ENCODE peak calls at places on chromosomes 16 and 17, in four cellular contexts. One of them, this sample, is unnamed. For H3K9me3, the result is how much of the 10 kb centered on the place peaks cover.

GRCh38 chr17:49003557-49004511 is 6.6 kb downstream of the IGF2BP1 start:
- DNase-seq in IMR-90: peak
- DNase-seq in CD8-positive, alpha-beta memory T cell: no peak
- DNase-seq in fibroblast of lung: peak
- DNase-seq in this sample: peak

GRCh38 chr16:74744566-74744965 is 30.1 kb downstream of the FA2H start:
- DNase-seq in CD8-positive, alpha-beta memory T cell: no peak
- DNase-seq in IMR-90: no peak
- DNase-seq in fibroblast of lung: no peak
- DNase-seq in this sample: no peak

GRCh38 chr17:6508519-6509294 is 47.6 kb downstream of the PITPNM3 start:
- DNase-seq in fibroblast of lung: no peak
- DNase-seq in IMR-90: no peak
- DNase-seq in CD8-positive, alpha-beta memory T cell: no peak
- DNase-seq in this sample: no peak

GRCh38 chr17:65173284-65173793 is 36.2 kb downstream of the RGS9 start:
- DNase-seq in CD8-positive, alpha-beta memory T cell: peak
- DNase-seq in IMR-90: peak
- DNase-seq in fibroblast of lung: peak
- DNase-seq in this sample: peak

GRCh38 chr16:2821483-2822157 is 4.6 kb downstream of the PRSS21 start:
- DNase-seq in IMR-90: no peak
- DNase-seq in fibroblast of lung: no peak
- DNase-seq in CD8-positive, alpha-beta memory T cell: no peak
- DNase-seq in this sample: no peak

GRCh38 chr16:31385680-31386079 is 7.5 kb upstream of the ITGAD start:
- DNase-seq in CD8-positive, alpha-beta memory T cell: no peak
- DNase-seq in IMR-90: no peak
- DNase-seq in fibroblast of lung: no peak
- DNase-seq in this sample: no peak

GRCh38 chr17:41739661-41740352 is 5.4 kb upstream of the HAP1 start:
- DNase-seq in fibroblast of lung: peak
- DNase-seq in IMR-90: peak
- DNase-seq in CD8-positive, alpha-beta memory T cell: no peak
- DNase-seq in this sample: peak

GRCh38 chr16:84061236-84061830 is 18.7 kb upstream of the SLC38A8 start:
- DNase-seq in fibroblast of lung: no peak
- DNase-seq in CD8-positive, alpha-beta memory T cell: no peak
- DNase-seq in IMR-90: no peak
- DNase-seq in this sample: no peak

GRCh38 chr17:75268931-75269330 is 2.1 kb downstream of the MIF4GD start:
- DNase-seq in IMR-90: no peak
- DNase-seq in CD8-positive, alpha-beta memory T cell: no peak
- DNase-seq in fibroblast of lung: no peak
- DNase-seq in this sample: no peak

GRCh38 chr17:76383645-76384221 is 676 bp upstream of the SPHK1 start:
- DNase-seq in CD8-positive, alpha-beta memory T cell: peak
- DNase-seq in fibroblast of lung: peak
- DNase-seq in IMR-90: peak
- DNase-seq in this sample: peak

GRCh38 chr16:54006693-54007092 is 279.9 kb downstream of the IRX3 start:
- DNase-seq in fibroblast of lung: peak
- DNase-seq in CD8-positive, alpha-beta memory T cell: no peak
- DNase-seq in IMR-90: peak
- DNase-seq in this sample: no peak

GRCh38 chr17:27860971-27861669 is 32.0 kb downstream of the LYRM9 start:
- DNase-seq in fibroblast of lung: no peak
- DNase-seq in IMR-90: no peak
- DNase-seq in CD8-positive, alpha-beta memory T cell: no peak
- DNase-seq in this sample: no peak

GRCh38 chr16:56252835-56253234 is 61.5 kb downstream of the GNAO1 start:
- DNase-seq in CD8-positive, alpha-beta memory T cell: no peak
- DNase-seq in fibroblast of lung: no peak
- DNase-seq in IMR-90: peak
- DNase-seq in this sample: no peak

GRCh38 chr17:35341465-35341992 is 31.9 kb downstream of the SLFN11 start:
- DNase-seq in CD8-positive, alpha-beta memory T cell: peak
- DNase-seq in fibroblast of lung: no peak
- DNase-seq in IMR-90: no peak
- DNase-seq in this sample: no peak

GRCh38 chr16:17246974-17247718 is 223.6 kb downstream of the XYLT1 start:
- DNase-seq in IMR-90: no peak
- DNase-seq in fibroblast of lung: no peak
- DNase-seq in CD8-positive, alpha-beta memory T cell: no peak
- DNase-seq in this sample: no peak

GRCh38 chr16:50547944-50548658 is at the start of gene NKD1:
- DNase-seq in CD8-positive, alpha-beta memory T cell: peak
- DNase-seq in fibroblast of lung: peak
- DNase-seq in IMR-90: peak
- DNase-seq in this sample: peak

GRCh38 chr17:58332720-58333395 is 4.3 kb upstream of the TSPOAP1 start:
- DNase-seq in IMR-90: no peak
- DNase-seq in CD8-positive, alpha-beta memory T cell: peak
- DNase-seq in fibroblast of lung: no peak
- DNase-seq in this sample: no peak

GRCh38 chr17:82016875-82017459 is 5.7 kb downstream of the CENPX start:
- DNase-seq in CD8-positive, alpha-beta memory T cell: no peak
- DNase-seq in IMR-90: no peak
- DNase-seq in fibroblast of lung: no peak
- DNase-seq in this sample: no peak

GRCh38 chr16:61596648-61597047 is 439.6 kb downstream of the CDH8 start:
- DNase-seq in fibroblast of lung: no peak
- DNase-seq in IMR-90: no peak
- DNase-seq in CD8-positive, alpha-beta memory T cell: no peak
- DNase-seq in this sample: no peak

GRCh38 chr17:864315-864714 is 82.2 kb downstream of the MRM3 start:
- DNase-seq in CD8-positive, alpha-beta memory T cell: no peak
- DNase-seq in fibroblast of lung: no peak
- DNase-seq in IMR-90: no peak
- DNase-seq in this sample: no peak

GRCh38 chr17:38693700-38694329 is 11.3 kb upstream of the MLLT6 start:
- DNase-seq in fibroblast of lung: peak
- DNase-seq in IMR-90: peak
- DNase-seq in CD8-positive, alpha-beta memory T cell: no peak
- DNase-seq in this sample: peak

GRCh38 chr17:5526821-5527598 is 40.6 kb downstream of the MIS12 start:
- DNase-seq in CD8-positive, alpha-beta memory T cell: no peak
- DNase-seq in fibroblast of lung: peak
- DNase-seq in IMR-90: peak
- DNase-seq in this sample: peak

GRCh38 chr17:69434164-69434579 is 19.7 kb downstream of the MAP2K6 start:
- DNase-seq in IMR-90: peak
- DNase-seq in fibroblast of lung: peak
- DNase-seq in CD8-positive, alpha-beta memory T cell: no peak
- DNase-seq in this sample: peak

GRCh38 chr17:81471804-81472456 is 40.7 kb downstream of the ACTG1 start:
- DNase-seq in IMR-90: no peak
- DNase-seq in fibroblast of lung: peak
- DNase-seq in CD8-positive, alpha-beta memory T cell: no peak
- DNase-seq in this sample: no peak

GRCh38 chr16:84068783-84069464 is 26.3 kb upstream of the SLC38A8 start:
- DNase-seq in CD8-positive, alpha-beta memory T cell: no peak
- DNase-seq in IMR-90: no peak
- DNase-seq in fibroblast of lung: no peak
- DNase-seq in this sample: no peak

GRCh38 chr17:72878975-72879660 is 213.4 kb downstream of the SLC39A11 start:
- DNase-seq in IMR-90: no peak
- DNase-seq in CD8-positive, alpha-beta memory T cell: no peak
- DNase-seq in fibroblast of lung: no peak
- DNase-seq in this sample: no peak

GRCh38 chr16:86089341-86089900 is 190.5 kb downstream of the IRF8 start:
- DNase-seq in CD8-positive, alpha-beta memory T cell: no peak
- DNase-seq in IMR-90: no peak
- DNase-seq in fibroblast of lung: no peak
- DNase-seq in this sample: no peak

GRCh38 chr17:73561066-73561465 is 83.2 kb downstream of the SDK2 start:
- DNase-seq in fibroblast of lung: no peak
- DNase-seq in CD8-positive, alpha-beta memory T cell: no peak
- DNase-seq in IMR-90: no peak
- DNase-seq in this sample: no peak

GRCh38 chr17:18772471-18772870 is 8.5 kb upstream of the TVP23B start:
- DNase-seq in IMR-90: no peak
- DNase-seq in CD8-positive, alpha-beta memory T cell: no peak
- DNase-seq in fibroblast of lung: no peak
- DNase-seq in this sample: no peak

DNA sequence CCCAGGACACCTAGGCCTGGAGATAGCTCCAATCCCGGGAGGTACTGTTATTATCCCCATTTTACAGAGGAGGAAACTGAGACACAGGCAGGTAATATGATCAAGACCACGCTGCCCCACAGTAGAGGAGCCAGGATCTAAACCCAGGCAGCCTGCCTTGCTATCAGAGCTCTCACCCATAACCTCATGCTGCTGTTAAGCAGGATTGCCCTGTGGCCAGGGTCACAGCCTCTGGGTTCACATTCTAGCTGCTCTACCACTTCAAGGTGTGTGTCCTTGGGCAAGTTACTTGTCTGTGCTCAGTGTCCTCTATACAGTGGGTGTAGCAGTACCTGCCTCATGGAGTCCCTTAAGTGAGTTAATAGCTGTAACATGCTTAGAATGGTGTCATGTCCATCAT is 1015.3 kb downstream of the KCNJ18 start:
- DNase-seq in fibroblast of lung: no peak
- DNase-seq in CD8-positive, alpha-beta memory T cell: no peak
- DNase-seq in IMR-90: no peak
- DNase-seq in this sample: no peak
- H3K9me3 ChIP-seq in fibroblast of lung: under half
- H3K9me3 ChIP-seq in CD8-positive, alpha-beta memory T cell: under half
- H3K9me3 ChIP-seq in IMR-90: under half
- H3K9me3 ChIP-seq in this sample: under half

DNA sequence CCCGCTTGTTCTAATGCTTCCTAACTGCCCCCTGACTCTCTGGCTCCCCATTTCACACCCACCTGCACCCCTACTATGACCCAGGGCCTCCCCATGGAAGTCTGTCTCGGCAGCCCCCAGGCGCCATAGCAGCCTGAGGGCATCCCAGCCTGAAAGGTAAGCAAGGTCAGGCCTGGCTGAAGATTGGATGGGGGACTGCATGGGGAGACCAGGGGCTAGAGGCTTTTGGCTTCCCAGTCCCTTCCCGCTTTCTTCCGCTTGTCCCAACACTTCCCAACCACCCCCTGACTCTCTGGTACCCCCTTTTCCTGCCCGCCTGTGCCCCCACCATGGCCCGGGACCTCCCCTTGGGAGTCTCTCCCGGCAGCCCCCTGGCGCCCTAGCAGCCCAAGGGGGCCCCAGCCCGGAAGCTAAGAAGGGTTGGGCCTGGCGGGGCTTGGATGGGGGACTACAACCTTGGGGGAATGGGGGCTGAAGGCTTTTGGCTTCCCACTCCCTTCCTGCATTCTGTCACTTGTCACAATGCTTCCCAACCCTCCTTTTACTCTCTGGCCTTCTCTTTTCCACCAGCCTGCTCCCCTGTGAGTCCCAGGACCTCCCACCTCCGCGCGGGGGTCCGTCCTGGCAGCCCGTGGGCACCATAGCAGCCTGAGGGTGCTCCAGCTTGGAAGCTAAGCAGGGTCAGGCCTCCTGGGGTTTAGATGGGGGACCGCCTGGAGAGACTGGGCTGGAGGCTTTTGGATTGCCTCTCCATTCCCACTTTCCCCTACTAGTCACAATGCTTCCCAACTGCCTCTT is 2288.4 kb downstream of the TP53TG3F start:
- DNase-seq in CD8-positive, alpha-beta memory T cell: no peak
- DNase-seq in fibroblast of lung: no peak
- DNase-seq in IMR-90: no peak
- DNase-seq in this sample: no peak
- H3K9me3 ChIP-seq in CD8-positive, alpha-beta memory T cell: under half
- H3K9me3 ChIP-seq in fibroblast of lung: under half
- H3K9me3 ChIP-seq in IMR-90: under half
- H3K9me3 ChIP-seq in this sample: under half

GRCh38 chr17:52604105-52604504 is 445.6 kb upstream of the CA10 start:
- DNase-seq in CD8-positive, alpha-beta memory T cell: no peak
- DNase-seq in fibroblast of lung: no peak
- DNase-seq in IMR-90: no peak
- DNase-seq in this sample: no peak
- H3K9me3 ChIP-seq in CD8-positive, alpha-beta memory T cell: under half
- H3K9me3 ChIP-seq in fibroblast of lung: under half
- H3K9me3 ChIP-seq in IMR-90: under half
- H3K9me3 ChIP-seq in this sample: under half

DNA sequence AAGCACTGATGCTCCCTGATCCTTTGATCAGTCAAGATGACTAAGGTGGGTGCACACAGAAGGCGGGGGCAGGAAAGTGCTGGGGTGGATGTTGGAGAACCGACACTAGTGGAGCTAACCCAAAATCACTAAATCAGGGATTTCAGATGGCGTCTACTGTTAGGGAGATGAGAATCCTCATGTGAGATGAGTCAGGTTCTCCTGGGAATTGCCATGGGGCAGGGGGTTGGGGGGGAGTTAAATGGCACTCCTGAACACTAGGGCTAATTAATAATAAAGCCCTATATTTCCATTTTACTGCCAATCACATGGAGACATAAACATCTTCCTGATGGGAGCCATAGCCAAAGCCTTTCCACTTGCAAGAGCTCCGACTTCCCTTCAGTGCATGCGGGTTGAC is 804.1 kb downstream of the KCNJ18 start:
- DNase-seq in CD8-positive, alpha-beta memory T cell: no peak
- DNase-seq in fibroblast of lung: no peak
- DNase-seq in IMR-90: no peak
- DNase-seq in this sample: no peak
- H3K9me3 ChIP-seq in CD8-positive, alpha-beta memory T cell: under half
- H3K9me3 ChIP-seq in fibroblast of lung: under half
- H3K9me3 ChIP-seq in IMR-90: under half
- H3K9me3 ChIP-seq in this sample: under half

GRCh38 chr16:913817-914440 is 56.9 kb downstream of the LMF1 start:
- DNase-seq in CD8-positive, alpha-beta memory T cell: no peak
- DNase-seq in fibroblast of lung: no peak
- DNase-seq in IMR-90: no peak
- DNase-seq in this sample: no peak
- H3K9me3 ChIP-seq in CD8-positive, alpha-beta memory T cell: under half
- H3K9me3 ChIP-seq in fibroblast of lung: under half
- H3K9me3 ChIP-seq in IMR-90: under half
- H3K9me3 ChIP-seq in this sample: under half